ENCODE peak calls at places on chromosomes 2 and 18, in seven cellular contexts. R is HCT116, F is GM12878, A is HepG2, O is SK-N-SH, Q is K562, K is H1. Z is an unnamed sample.

GRCh38 chr2:101831351-101831865 is 133.9 kb downstream of the MAP4K4 start:
- DNase-seq in R (peak), F (no peak), A (peak), O (peak), Q (peak), K (no peak), Z (peak)

GRCh38 chr2:28751956-28752607 is 452 bp downstream of the PPP1CB start:
- DNase-seq in R (no peak), F (no peak), A (no peak), O (peak), Q (no peak), K (no peak), Z (no peak)

GRCh38 chr2:104430892-104431291 is 423.0 kb upstream of the POU3F3 start:
- DNase-seq in R (no peak), F (no peak), A (no peak), O (no peak), Q (no peak), K (no peak), Z (no peak)

GRCh38 chr18:54805571-54806334 is 22.5 kb upstream of the RAB27B start:
- DNase-seq in R (no peak), F (no peak), A (peak), O (peak), Q (peak), K (no peak), Z (no peak)

GRCh38 chr2:196591004-196591403 is 48.5 kb upstream of the CCDC150 start:
- DNase-seq in R (no peak), F (no peak), A (no peak), O (no peak), Q (no peak), K (no peak), Z (no peak)

GRCh38 chr2:61016392-61017002 is 1.0 kb upstream of the PEX13 start:
- DNase-seq in R (no peak), F (no peak), A (peak), O (peak), Q (no peak), K (no peak), Z (no peak)

GRCh38 chr2:176507736-176508135 is 238.5 kb downstream of the MTX2 start:
- DNase-seq in R (no peak), F (no peak), A (no peak), O (no peak), Q (no peak), K (no peak), Z (no peak)

GRCh38 chr18:23231340-23232021 is 96.2 kb downstream of the CABLES1 start:
- DNase-seq in R (no peak), F (peak), A (no peak), O (peak), Q (no peak), K (no peak), Z (no peak)

GRCh38 chr2:239846789-239847676 is 178.1 kb downstream of the NDUFA10 start:
- DNase-seq in R (no peak), F (no peak), A (no peak), O (no peak), Q (no peak), K (no peak), Z (no peak)

GRCh38 chr2:45992021-45992745 is 305.0 kb upstream of the EPAS1 start:
- DNase-seq in R (no peak), F (no peak), A (peak), O (no peak), Q (no peak), K (no peak), Z (peak)

GRCh38 chr2:230930928-230931555 is 6.0 kb upstream of the GPR55 start:
- DNase-seq in R (no peak), F (no peak), A (no peak), O (no peak), Q (no peak), K (no peak), Z (no peak)

GRCh38 chr2:203688798-203689197 is 17.6 kb upstream of the CD28 start:
- DNase-seq in R (no peak), F (peak), A (no peak), O (no peak), Q (no peak), K (no peak), Z (no peak)

GRCh38 chr18:79912409-79912991 is 39.0 kb downstream of the SLC66A2 start:
- DNase-seq in R (no peak), F (no peak), A (no peak), O (no peak), Q (no peak), K (no peak), Z (no peak)

GRCh38 chr18:45398448-45398847 is 216.8 kb upstream of the SLC14A2 start:
- DNase-seq in R (no peak), F (no peak), A (no peak), O (no peak), Q (no peak), K (no peak), Z (no peak)

GRCh38 chr2:235216901-235217300 is 265.1 kb downstream of the SH3BP4 start:
- DNase-seq in R (no peak), F (no peak), A (no peak), O (no peak), Q (no peak), K (no peak), Z (no peak)

GRCh38 chr2:238473014-238473413 is 46.3 kb downstream of the ASB1 start:
- DNase-seq in R (no peak), F (no peak), A (no peak), O (no peak), Q (no peak), K (no peak), Z (no peak)

GRCh38 chr2:233865838-233866237 is 2.3 kb downstream of the MSL3B start:
- DNase-seq in R (no peak), F (no peak), A (peak), O (peak), Q (peak), K (no peak), Z (no peak)

GRCh38 chr18:74496508-74497307 is 545 bp downstream of the CNDP2 start:
- DNase-seq in R (peak), F (no peak), A (peak), O (peak), Q (no peak), K (no peak), Z (no peak)
- TF ChIP-seq JUND in R (no peak), F (no peak), A (no peak), O (no peak), Q (no peak), K (no peak), Z (no peak)

GRCh38 chr2:80016166-80016565 is 288.4 kb downstream of the LRRTM1 start:
- DNase-seq in R (no peak), F (no peak), A (no peak), O (no peak), Q (no peak), K (no peak), Z (no peak)
- TF ChIP-seq JUND in R (no peak), F (no peak), A (no peak), O (no peak), Q (no peak), K (no peak), Z (no peak)

GRCh38 chr2:20533993-20534591 is 87.2 kb downstream of the RHOB start:
- DNase-seq in R (no peak), F (no peak), A (no peak), O (no peak), Q (no peak), K (no peak), Z (no peak)
- TF ChIP-seq JUND in R (no peak), F (no peak), A (no peak), O (no peak), Q (no peak), K (no peak), Z (no peak)

DNA sequence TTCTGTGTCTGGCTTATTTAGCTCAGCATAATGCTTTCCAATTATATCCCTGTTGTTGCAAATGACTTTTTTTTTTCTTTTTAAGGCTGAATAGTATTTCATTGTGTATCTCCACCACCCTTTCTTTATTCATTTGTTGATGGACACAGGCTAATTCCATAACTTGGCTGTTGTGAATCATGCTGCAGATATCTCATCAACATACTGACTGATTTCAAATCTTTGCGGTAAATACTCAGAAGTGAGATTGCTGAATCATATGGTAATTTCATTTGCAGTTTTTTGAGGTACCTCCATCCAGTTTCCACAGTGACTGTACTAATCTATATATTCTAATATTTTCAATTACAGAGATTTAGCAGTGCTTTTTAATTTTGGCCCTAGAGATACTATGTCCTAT is 266.2 kb downstream of the TMX3 start:
- DNase-seq in R (no peak), F (no peak), A (no peak), O (no peak), Q (no peak), K (no peak), Z (no peak)
- TF ChIP-seq JUND in R (no peak), F (no peak), A (no peak), O (peak), Q (no peak), K (no peak), Z (no peak)

GRCh38 chr2:15539999-15540398 is 21.1 kb downstream of the NBAS start:
- DNase-seq in R (no peak), F (no peak), A (no peak), O (no peak), Q (no peak), K (no peak), Z (no peak)
- TF ChIP-seq JUND in R (no peak), F (no peak), A (no peak), O (no peak), Q (no peak), K (no peak), Z (no peak)